ENCODE peak calls at places on chromosomes 7 and 10, in four cellular contexts. One of them, this sample, is unnamed.
A peak's percentile ranks its signal among the peaks of the same experiment; 100 is the strongest.

GRCh38 chr10:10782603-10783002 is 235.1 kb upstream of the CELF2 start:
- DNase-seq in sigmoid colon: no peak
- DNase-seq in cardiac fibroblast: peak; percentile 69
- DNase-seq in CD8-positive, alpha-beta T cell: no peak
- DNase-seq in this sample: no peak

GRCh38 chr10:1939016-1939415 is 201.7 kb upstream of the ADARB2 start:
- DNase-seq in CD8-positive, alpha-beta T cell: peak; percentile 44
- DNase-seq in sigmoid colon: no peak
- DNase-seq in cardiac fibroblast: no peak
- DNase-seq in this sample: no peak

GRCh38 chr10:60467202-60467546 is 77.5 kb upstream of the ANK3 start:
- DNase-seq in cardiac fibroblast: no peak
- DNase-seq in CD8-positive, alpha-beta T cell: no peak
- DNase-seq in sigmoid colon: no peak
- DNase-seq in this sample: no peak

GRCh38 chr7:111198255-111198654 is 107.3 kb downstream of the LRRN3 start:
- DNase-seq in sigmoid colon: no peak
- DNase-seq in CD8-positive, alpha-beta T cell: no peak
- DNase-seq in cardiac fibroblast: peak; percentile 98
- DNase-seq in this sample: peak; percentile 84

GRCh38 chr7:156818133-156818532 is 74.8 kb downstream of the LMBR1 start:
- DNase-seq in CD8-positive, alpha-beta T cell: no peak
- DNase-seq in sigmoid colon: no peak
- DNase-seq in cardiac fibroblast: no peak
- DNase-seq in this sample: no peak

GRCh38 chr7:4712371-4713182 is 30.5 kb downstream of the FOXK1 start:
- DNase-seq in sigmoid colon: no peak
- DNase-seq in CD8-positive, alpha-beta T cell: no peak
- DNase-seq in cardiac fibroblast: peak; percentile 38
- DNase-seq in this sample: no peak

GRCh38 chr10:115861864-115862263 is 411.1 kb downstream of the GFRA1 start:
- DNase-seq in cardiac fibroblast: peak; percentile 58
- DNase-seq in sigmoid colon: no peak
- DNase-seq in CD8-positive, alpha-beta T cell: no peak
- DNase-seq in this sample: peak; percentile 74

GRCh38 chr7:150663802-150664494 is 21.6 kb upstream of the GIMAP2 start:
- DNase-seq in cardiac fibroblast: no peak
- DNase-seq in sigmoid colon: no peak
- DNase-seq in CD8-positive, alpha-beta T cell: no peak
- DNase-seq in this sample: no peak

GRCh38 chr7:108535257-108535656 is 9.3 kb upstream of the PNPLA8 start:
- DNase-seq in CD8-positive, alpha-beta T cell: no peak
- DNase-seq in cardiac fibroblast: no peak
- DNase-seq in sigmoid colon: no peak
- DNase-seq in this sample: no peak

GRCh38 chr7:150811-151221 is 41.6 kb upstream of the FAM20C start:
- DNase-seq in sigmoid colon: no peak
- DNase-seq in cardiac fibroblast: no peak
- DNase-seq in CD8-positive, alpha-beta T cell: no peak
- DNase-seq in this sample: no peak

GRCh38 chr10:128125416-128125943 is 743 bp downstream of the MKI67 start:
- DNase-seq in sigmoid colon: no peak
- DNase-seq in CD8-positive, alpha-beta T cell: no peak
- DNase-seq in cardiac fibroblast: no peak
- DNase-seq in this sample: peak; percentile 28

GRCh38 chr7:114530074-114530611 is 115.5 kb downstream of the FOXP2 start:
- DNase-seq in sigmoid colon: no peak
- DNase-seq in CD8-positive, alpha-beta T cell: no peak
- DNase-seq in cardiac fibroblast: no peak
- DNase-seq in this sample: no peak

GRCh38 chr7:45709168-45710034 is 135.2 kb downstream of the ADCY1 start:
- DNase-seq in CD8-positive, alpha-beta T cell: no peak
- DNase-seq in cardiac fibroblast: peak; percentile 87
- DNase-seq in sigmoid colon: peak; percentile 78
- DNase-seq in this sample: no peak

GRCh38 chr10:77799352-77799751 is 127.2 kb downstream of the DLG5 start:
- DNase-seq in sigmoid colon: no peak
- DNase-seq in cardiac fibroblast: no peak
- DNase-seq in CD8-positive, alpha-beta T cell: no peak
- DNase-seq in this sample: no peak

GRCh38 chr7:143885951-143886350 is 16.0 kb downstream of the TCAF1 start:
- DNase-seq in cardiac fibroblast: no peak
- DNase-seq in sigmoid colon: no peak
- DNase-seq in CD8-positive, alpha-beta T cell: no peak
- DNase-seq in this sample: no peak

GRCh38 chr7:26668821-26669220 is 195.6 kb downstream of the SKAP2 start:
- DNase-seq in CD8-positive, alpha-beta T cell: no peak
- DNase-seq in sigmoid colon: no peak
- DNase-seq in cardiac fibroblast: no peak
- DNase-seq in this sample: no peak

GRCh38 chr10:110681023-110681681 is 37.0 kb downstream of the RBM20 start:
- DNase-seq in cardiac fibroblast: peak; percentile 40
- DNase-seq in sigmoid colon: no peak
- DNase-seq in CD8-positive, alpha-beta T cell: no peak
- DNase-seq in this sample: peak; percentile 22

GRCh38 chr7:129778770-129779601 is 167.5 kb downstream of the NRF1 start:
- DNase-seq in cardiac fibroblast: no peak
- DNase-seq in sigmoid colon: no peak
- DNase-seq in CD8-positive, alpha-beta T cell: no peak
- DNase-seq in this sample: peak; percentile 50

DNA sequence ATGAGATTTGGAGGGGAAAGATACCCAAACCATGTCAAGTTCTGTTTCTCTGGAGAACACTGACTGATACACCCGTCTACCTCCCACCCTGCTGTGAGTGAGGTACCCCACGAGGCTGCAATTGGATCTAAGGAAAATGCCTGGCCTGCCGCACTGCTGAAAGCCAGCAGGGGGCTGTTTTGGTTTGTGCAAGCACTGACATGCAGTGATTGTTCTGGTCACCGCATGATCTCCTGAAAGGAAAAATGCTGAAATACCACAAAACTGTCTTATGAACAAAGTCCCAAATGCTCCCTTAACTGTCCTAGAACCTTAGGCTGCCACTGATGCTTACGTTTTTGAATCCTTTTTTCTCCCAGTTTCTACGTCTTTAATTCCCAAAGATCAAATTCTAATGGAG is 132.7 kb downstream of the JCAD start:
- DNase-seq in CD8-positive, alpha-beta T cell: no peak
- DNase-seq in sigmoid colon: no peak
- DNase-seq in cardiac fibroblast: peak; percentile 73
- DNase-seq in this sample: peak; percentile 40
- TF ChIP-seq CTCF in CD8-positive, alpha-beta T cell: no peak
- TF ChIP-seq CTCF in sigmoid colon: peak; percentile 22
- TF ChIP-seq CTCF in cardiac fibroblast: peak; percentile 80
- TF ChIP-seq CTCF in this sample: peak; percentile 64

GRCh38 chr10:88743999-88744398 is 15.8 kb upstream of the LIPN start:
- DNase-seq in sigmoid colon: no peak
- DNase-seq in cardiac fibroblast: no peak
- DNase-seq in CD8-positive, alpha-beta T cell: no peak
- DNase-seq in this sample: no peak
- TF ChIP-seq CTCF in sigmoid colon: no peak
- TF ChIP-seq CTCF in cardiac fibroblast: no peak
- TF ChIP-seq CTCF in CD8-positive, alpha-beta T cell: no peak
- TF ChIP-seq CTCF in this sample: no peak

GRCh38 chr7:126790763-126791162 is 462.0 kb downstream of the GRM8 start:
- DNase-seq in cardiac fibroblast: no peak
- DNase-seq in sigmoid colon: no peak
- DNase-seq in CD8-positive, alpha-beta T cell: no peak
- DNase-seq in this sample: no peak
- TF ChIP-seq CTCF in cardiac fibroblast: no peak
- TF ChIP-seq CTCF in sigmoid colon: no peak
- TF ChIP-seq CTCF in CD8-positive, alpha-beta T cell: no peak
- TF ChIP-seq CTCF in this sample: no peak

GRCh38 chr10:13517675-13518074 is 11.1 kb downstream of the BEND7 start:
- DNase-seq in sigmoid colon: no peak
- DNase-seq in cardiac fibroblast: no peak
- DNase-seq in CD8-positive, alpha-beta T cell: no peak
- DNase-seq in this sample: no peak

GRCh38 chr10:13515467-13515866 is 13.3 kb downstream of the BEND7 start:
- DNase-seq in sigmoid colon: no peak
- DNase-seq in CD8-positive, alpha-beta T cell: no peak
- DNase-seq in cardiac fibroblast: no peak
- DNase-seq in this sample: no peak

GRCh38 chr10:13520194-13520593 is 8.6 kb downstream of the BEND7 start:
- DNase-seq in CD8-positive, alpha-beta T cell: no peak
- DNase-seq in sigmoid colon: no peak
- DNase-seq in cardiac fibroblast: no peak
- DNase-seq in this sample: no peak

GRCh38 chr10:13516176-13516575 is 12.6 kb downstream of the BEND7 start:
- DNase-seq in sigmoid colon: no peak
- DNase-seq in cardiac fibroblast: no peak
- DNase-seq in CD8-positive, alpha-beta T cell: no peak
- DNase-seq in this sample: no peak

GRCh38 chr10:13518076-13518692 is 10.6 kb downstream of the BEND7 start:
- DNase-seq in cardiac fibroblast: peak; percentile 33
- DNase-seq in sigmoid colon: no peak
- DNase-seq in CD8-positive, alpha-beta T cell: no peak
- DNase-seq in this sample: no peak
- TF ChIP-seq CTCF in cardiac fibroblast: peak; percentile 58
- TF ChIP-seq CTCF in sigmoid colon: peak; percentile 39
- TF ChIP-seq CTCF in CD8-positive, alpha-beta T cell: no peak
- TF ChIP-seq CTCF in this sample: peak; percentile 28

DNA sequence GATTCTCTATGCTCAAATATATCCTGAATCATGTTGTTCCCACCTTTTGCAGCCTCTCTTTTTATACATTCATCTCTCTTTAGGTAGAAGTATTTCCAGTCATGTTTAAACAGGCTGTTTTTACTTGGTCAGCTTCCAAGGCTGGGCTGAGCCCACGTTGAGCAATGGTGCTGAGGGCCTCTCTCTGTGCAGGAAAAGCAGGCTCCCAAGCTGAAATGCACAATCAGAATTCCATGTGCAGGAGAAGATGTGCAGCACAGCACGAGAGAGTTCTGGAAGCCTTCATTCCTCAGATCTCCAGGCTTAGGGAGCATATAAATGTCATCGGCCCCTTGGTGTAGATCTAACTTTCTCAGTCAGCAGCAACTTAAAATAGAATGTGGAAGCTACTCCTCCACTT is 588.5 kb downstream of the TNS3 start:
- DNase-seq in cardiac fibroblast: peak; percentile 9
- DNase-seq in sigmoid colon: peak; percentile 66
- DNase-seq in CD8-positive, alpha-beta T cell: no peak
- DNase-seq in this sample: peak; percentile 44
- TF ChIP-seq CTCF in cardiac fibroblast: no peak
- TF ChIP-seq CTCF in sigmoid colon: no peak
- TF ChIP-seq CTCF in CD8-positive, alpha-beta T cell: no peak
- TF ChIP-seq CTCF in this sample: no peak

GRCh38 chr10:2992401-2993198 is 74.7 kb upstream of the PFKP start:
- DNase-seq in cardiac fibroblast: no peak
- DNase-seq in sigmoid colon: no peak
- DNase-seq in CD8-positive, alpha-beta T cell: no peak
- DNase-seq in this sample: no peak
- TF ChIP-seq CTCF in cardiac fibroblast: peak; percentile 23
- TF ChIP-seq CTCF in sigmoid colon: no peak
- TF ChIP-seq CTCF in CD8-positive, alpha-beta T cell: no peak
- TF ChIP-seq CTCF in this sample: no peak

GRCh38 chr7:70347463-70347855 is 749.2 kb downstream of the AUTS2 start:
- DNase-seq in cardiac fibroblast: no peak
- DNase-seq in sigmoid colon: no peak
- DNase-seq in CD8-positive, alpha-beta T cell: no peak
- DNase-seq in this sample: no peak

GRCh38 chr7:70347880-70348279 is 749.6 kb downstream of the AUTS2 start:
- DNase-seq in cardiac fibroblast: no peak
- DNase-seq in sigmoid colon: no peak
- DNase-seq in CD8-positive, alpha-beta T cell: no peak
- DNase-seq in this sample: no peak

GRCh38 chr7:70346844-70347462 is 748.7 kb downstream of the AUTS2 start:
- DNase-seq in CD8-positive, alpha-beta T cell: no peak
- DNase-seq in sigmoid colon: no peak
- DNase-seq in cardiac fibroblast: no peak
- DNase-seq in this sample: no peak

GRCh38 chr7:70349819-70350218 is 751.5 kb downstream of the AUTS2 start:
- DNase-seq in sigmoid colon: no peak
- DNase-seq in cardiac fibroblast: no peak
- DNase-seq in CD8-positive, alpha-beta T cell: no peak
- DNase-seq in this sample: no peak

DNA sequence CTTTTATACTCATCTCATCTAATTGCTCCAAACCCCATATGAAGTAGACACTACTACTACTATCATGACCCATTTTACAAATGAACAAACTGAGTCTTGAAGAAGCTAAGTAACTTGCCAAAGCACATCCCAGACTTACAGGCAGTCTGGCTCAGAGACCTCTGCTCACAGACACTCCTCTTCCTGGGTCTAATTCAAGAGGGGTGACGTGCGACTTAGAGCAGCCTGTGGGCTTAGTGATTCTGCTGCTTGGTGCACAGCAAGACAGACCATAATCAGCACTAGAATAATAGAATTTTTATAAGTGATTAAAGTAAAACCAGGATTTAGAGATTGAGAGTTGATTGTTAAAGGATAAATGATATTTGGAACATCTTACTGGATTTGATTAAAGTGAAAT is 750.8 kb downstream of the AUTS2 start:
- DNase-seq in CD8-positive, alpha-beta T cell: no peak
- DNase-seq in sigmoid colon: no peak
- DNase-seq in cardiac fibroblast: no peak
- DNase-seq in this sample: no peak
- TF ChIP-seq CTCF in CD8-positive, alpha-beta T cell: no peak
- TF ChIP-seq CTCF in sigmoid colon: no peak
- TF ChIP-seq CTCF in cardiac fibroblast: no peak
- TF ChIP-seq CTCF in this sample: no peak

DNA sequence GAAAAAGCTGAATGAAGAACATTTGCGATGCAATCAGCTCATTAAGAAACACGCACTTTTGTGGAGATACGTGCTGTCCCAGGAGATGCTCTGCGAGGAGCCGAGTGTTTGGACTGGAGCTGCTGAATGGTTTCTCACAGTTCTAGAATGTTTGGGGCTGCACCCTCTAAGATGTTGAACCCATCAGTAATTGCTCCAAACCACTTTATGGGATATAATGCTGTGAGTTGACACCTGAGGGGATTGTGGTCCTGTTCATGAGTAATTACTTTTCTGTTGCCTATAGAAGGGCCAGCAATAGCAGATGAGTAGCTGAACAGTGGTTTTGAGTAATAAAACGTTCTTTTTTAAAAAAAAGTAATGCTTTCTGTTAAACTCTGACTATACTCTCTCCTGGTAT is 63.1 kb downstream of the IKZF1 start:
- DNase-seq in cardiac fibroblast: no peak
- DNase-seq in sigmoid colon: no peak
- DNase-seq in CD8-positive, alpha-beta T cell: no peak
- DNase-seq in this sample: no peak
- TF ChIP-seq CTCF in cardiac fibroblast: no peak
- TF ChIP-seq CTCF in sigmoid colon: no peak
- TF ChIP-seq CTCF in CD8-positive, alpha-beta T cell: no peak
- TF ChIP-seq CTCF in this sample: no peak

This sample was measured in RWPE1.